ENCODE peak calls at places on chromosome 2, in seven cellular contexts. H, Z, R, P, V, B and X are unnamed samples.

GRCh38 chr2:217218269-217219140 is 358.6 kb upstream of the TNP1 start:
- DNase-seq in H (peak; percentile 45), Z (peak; percentile 17), R (no peak), P (no peak), V (no peak), B (no peak), X (no peak)

GRCh38 chr2:172102159-172102857 is 392 bp downstream of the DLX2 start:
- DNase-seq in H (peak; percentile 84), Z (no peak), R (no peak), P (no peak), V (no peak), B (no peak), X (no peak)

GRCh38 chr2:90077948-90078347 is 1386.5 kb downstream of the RPIA start:
- DNase-seq in H (no peak), Z (no peak), R (no peak), P (no peak), V (no peak), B (no peak), X (no peak)

GRCh38 chr2:74387346-74387745 is 7.2 kb upstream of the DCTN1 start:
- DNase-seq in H (peak; percentile 54), Z (no peak), R (no peak), P (peak; percentile 70), V (no peak), B (no peak), X (no peak)

GRCh38 chr2:147416099-147416498 is 428.7 kb upstream of the ACVR2A start:
- DNase-seq in H (peak; percentile 11), Z (no peak), R (no peak), P (no peak), V (no peak), B (no peak), X (no peak)

GRCh38 chr2:19879115-19879514 is 22.7 kb downstream of the TTC32 start:
- DNase-seq in H (no peak), Z (no peak), R (no peak), P (no peak), V (no peak), B (no peak), X (no peak)

GRCh38 chr2:119367472-119368099 is 809 bp downstream of the DBI start:
- DNase-seq in H (peak; percentile 67), Z (no peak), R (peak; percentile 84), P (peak; percentile 60), V (peak; percentile 7), B (peak; percentile 65), X (no peak)

GRCh38 chr2:20664431-20665260 is 2.3 kb upstream of the GDF7 start:
- DNase-seq in H (no peak), Z (no peak), R (no peak), P (no peak), V (no peak), B (no peak), X (no peak)

GRCh38 chr2:202135111-202135874 is 62.2 kb downstream of the KIAA2012 start:
- DNase-seq in H (peak; percentile 88), Z (peak; percentile 86), R (peak; percentile 68), P (peak; percentile 65), V (no peak), B (no peak), X (no peak)

GRCh38 chr2:98771771-98772521 is 41.0 kb upstream of the MGAT4A start:
- DNase-seq in H (no peak), Z (no peak), R (no peak), P (no peak), V (no peak), B (no peak), X (no peak)

GRCh38 chr2:227643990-227644551 is 22.5 kb upstream of the SCYGR5 start:
- DNase-seq in H (no peak), Z (no peak), R (no peak), P (no peak), V (no peak), B (no peak), X (no peak)

GRCh38 chr2:168396131-168396530 is 59.9 kb upstream of the CERS6 start:
- DNase-seq in H (peak; percentile 18), Z (no peak), R (no peak), P (no peak), V (no peak), B (no peak), X (no peak)

GRCh38 chr2:203878060-203878459 is 10.5 kb downstream of the CTLA4 start:
- DNase-seq in H (no peak), Z (no peak), R (no peak), P (no peak), V (peak; percentile 4), B (no peak), X (no peak)

GRCh38 chr2:67733517-67733916 is 329.3 kb downstream of the C1D start:
- DNase-seq in H (peak; percentile 21), Z (no peak), R (no peak), P (no peak), V (no peak), B (peak; percentile 5), X (no peak)

GRCh38 chr2:239457586-239458445 is 57.0 kb upstream of the HDAC4 start:
- DNase-seq in H (no peak), Z (no peak), R (peak; percentile 13), P (no peak), V (no peak), B (no peak), X (no peak)

GRCh38 chr2:177332041-177332991 is 60.3 kb upstream of the AGPS start:
- DNase-seq in H (peak; percentile 75), Z (peak; percentile 43), R (peak; percentile 64), P (peak; percentile 92), V (peak; percentile 65), B (peak; percentile 52), X (peak; percentile 46)

GRCh38 chr2:71603851-71604708 is 150.7 kb downstream of the DYSF start:
- DNase-seq in H (no peak), Z (no peak), R (no peak), P (no peak), V (no peak), B (no peak), X (no peak)

GRCh38 chr2:26471278-26471677 is 6.6 kb downstream of the OTOF start:
- DNase-seq in H (no peak), Z (no peak), R (no peak), P (no peak), V (no peak), B (no peak), X (no peak)

GRCh38 chr2:26165403-26165802 is 7.5 kb upstream of the GAREM2 start:
- DNase-seq in H (no peak), Z (no peak), R (no peak), P (no peak), V (no peak), B (no peak), X (no peak)

GRCh38 chr2:47559079-47559684 is 156.2 kb downstream of the MSH2 start:
- DNase-seq in H (peak; percentile 40), Z (no peak), R (no peak), P (no peak), V (no peak), B (peak; percentile 19), X (no peak)

GRCh38 chr2:171482877-171483276 is 39.4 kb upstream of the CYBRD1 start:
- DNase-seq in H (peak; percentile 39), Z (no peak), R (no peak), P (no peak), V (no peak), B (no peak), X (no peak)

GRCh38 chr2:222809582-222809981 is 51.3 kb upstream of the ACSL3 start:
- DNase-seq in H (no peak), Z (no peak), R (no peak), P (no peak), V (no peak), B (no peak), X (no peak)

GRCh38 chr2:136715146-136715545 is 50.2 kb upstream of the THSD7B start:
- DNase-seq in H (no peak), Z (no peak), R (no peak), P (no peak), V (no peak), B (no peak), X (no peak)

GRCh38 chr2:141528990-141529389 is 601.8 kb downstream of the LRP1B start:
- DNase-seq in H (no peak), Z (no peak), R (no peak), P (no peak), V (no peak), B (no peak), X (no peak)